ENCODE peak calls at places on chromosome 2, in four cellular contexts. L is K562, U is HepG2, E is GM12878. C is an unnamed sample.

GRCh38 chr2:176781570-176782217 is 430.9 kb upstream of the HNRNPA3 start:
- DNase-seq in E (no peak), U (no peak), L (no peak), C (no peak)

GRCh38 chr2:228318218-228318617 is 136.7 kb upstream of the SPHKAP start:
- DNase-seq in E (no peak), L (no peak), U (peak), C (peak)

GRCh38 chr2:48529676-48530032 is 300 bp upstream of the STON1 start:
- DNase-seq in U (no peak), E (no peak), L (no peak), C (no peak)

GRCh38 chr2:157989227-157989626 is 112.4 kb upstream of the UPP2 start:
- DNase-seq in E (no peak), U (no peak), L (no peak), C (no peak)

GRCh38 chr2:202317080-202317859 is 51.7 kb downstream of the NOP58 start:
- DNase-seq in E (no peak), U (no peak), L (no peak), C (no peak)

GRCh38 chr2:206728277-206729199 is 10.3 kb upstream of the DYTN start:
- DNase-seq in E (no peak), L (no peak), U (peak), C (no peak)

GRCh38 chr2:227103583-227103982 is 60.4 kb downstream of the COL4A4 start:
- DNase-seq in E (no peak), L (no peak), U (no peak), C (no peak)

GRCh38 chr2:73256618-73256922 is 22.5 kb downstream of the CCT7 start:
- DNase-seq in U (no peak), L (no peak), E (no peak), C (no peak)

GRCh38 chr2:122516775-122517174 is 761.3 kb downstream of the TSN start:
- DNase-seq in U (no peak), E (no peak), L (no peak), C (no peak)

GRCh38 chr2:171811229-171811628 is 82.8 kb downstream of the SLC25A12 start:
- DNase-seq in U (peak), E (no peak), L (no peak), C (no peak)

GRCh38 chr2:16773080-16773713 is 107.6 kb upstream of the CYRIA start:
- DNase-seq in L (peak), U (peak), E (no peak), C (peak)
- TF ChIP-seq FOXK2 in L (no peak), U (no peak), E (no peak), C (no peak)

DNA sequence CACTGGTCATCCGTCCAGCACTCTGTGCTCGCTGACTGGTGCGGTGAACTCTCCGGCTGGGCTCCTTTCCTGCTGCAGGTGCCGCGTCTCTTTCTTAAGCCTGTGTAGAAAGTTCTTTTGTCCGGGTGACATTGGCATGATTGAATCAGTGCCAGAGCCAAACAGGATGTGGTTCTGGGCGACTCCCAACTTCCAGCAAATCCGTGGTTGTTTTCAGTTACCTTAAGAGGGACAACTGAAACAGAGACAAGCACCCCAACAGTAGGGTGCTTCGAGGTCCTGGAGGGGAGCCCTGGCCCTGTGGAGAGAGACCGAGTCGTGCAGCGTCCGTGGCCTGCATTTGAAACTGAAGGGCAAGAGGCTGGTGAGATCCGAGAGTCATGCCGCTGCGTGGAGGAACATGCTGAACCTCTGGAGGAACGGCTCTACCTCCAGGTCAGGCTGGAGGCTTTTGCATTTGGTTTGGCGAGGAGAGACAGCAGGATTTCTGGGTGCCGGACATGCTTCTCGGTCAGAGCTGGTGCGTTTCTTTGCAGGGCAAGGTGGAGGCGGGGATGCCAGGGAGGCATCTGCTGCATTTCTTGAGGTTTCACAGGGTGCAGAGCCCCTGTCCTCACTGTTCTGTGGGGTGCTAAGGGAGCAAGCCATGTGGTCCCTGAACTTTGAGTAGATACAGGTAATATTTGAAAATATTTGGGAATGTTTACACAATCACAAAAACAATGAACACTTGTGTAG is 26.8 kb downstream of the SH3BP4 start:
- DNase-seq in L (no peak), E (no peak), U (peak), C (no peak)
- TF ChIP-seq FOXM1 in L (no peak), E (no peak), U (no peak), C (no peak)

GRCh38 chr2:26691881-26692813 is at the start of gene KCNK3:
- DNase-seq in U (no peak), E (no peak), L (peak), C (peak)
- TF ChIP-seq TARDBP in U (no peak), E (no peak), L (no peak), C (no peak)

GRCh38 chr2:74569686-74570085 is 15.2 kb downstream of the DOK1 start:
- DNase-seq in U (no peak), E (no peak), L (no peak), C (no peak)

GRCh38 chr2:74571058-74571457 is 16.5 kb downstream of the DOK1 start:
- DNase-seq in L (no peak), U (no peak), E (peak), C (no peak)

GRCh38 chr2:74573747-74574562 is 19.4 kb downstream of the DOK1 start:
- DNase-seq in L (peak), E (peak), U (no peak), C (no peak)

GRCh38 chr2:74575320-74575719 is 20.8 kb downstream of the DOK1 start:
- DNase-seq in L (no peak), E (no peak), U (no peak), C (no peak)

DNA sequence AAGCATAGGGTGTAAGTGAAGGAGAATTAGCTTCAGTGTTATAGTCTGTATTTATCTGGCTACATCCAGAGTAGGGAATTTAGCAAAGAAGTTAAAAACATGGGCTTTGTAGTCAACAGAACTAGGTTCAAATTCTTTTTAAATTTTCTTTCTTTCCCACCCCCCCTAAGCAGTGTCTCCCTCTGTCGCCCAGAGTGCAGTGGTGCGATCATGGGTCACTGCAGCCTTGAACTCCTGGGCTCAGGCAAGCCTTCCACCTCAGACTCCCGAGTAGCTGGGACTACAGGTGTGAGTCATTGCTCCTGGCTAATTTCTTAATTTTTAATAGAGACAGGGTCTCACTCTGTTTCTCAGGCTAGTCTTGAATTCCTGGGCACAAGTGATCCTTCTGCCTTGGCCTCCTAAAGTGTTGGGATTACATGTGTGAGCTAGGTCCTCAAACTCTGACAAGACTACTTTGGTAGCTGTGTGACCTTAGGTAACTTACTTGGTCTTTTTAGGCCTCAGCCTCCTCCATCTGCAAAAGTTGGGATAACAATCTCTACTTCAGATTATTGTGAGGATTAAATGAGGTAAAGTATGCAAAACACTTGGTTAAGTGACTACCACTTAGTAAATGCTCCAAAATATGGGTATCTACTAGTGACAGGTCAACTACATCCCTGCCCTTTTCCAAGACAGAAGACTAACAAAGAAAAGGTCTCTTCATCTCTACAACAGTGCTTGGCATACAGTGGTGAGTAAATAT is 17.8 kb downstream of the DOK1 start:
- DNase-seq in L (no peak), E (no peak), U (no peak), C (no peak)
- TF ChIP-seq FOXK2 in L (no peak), E (no peak), U (no peak), C (no peak)

DNA sequence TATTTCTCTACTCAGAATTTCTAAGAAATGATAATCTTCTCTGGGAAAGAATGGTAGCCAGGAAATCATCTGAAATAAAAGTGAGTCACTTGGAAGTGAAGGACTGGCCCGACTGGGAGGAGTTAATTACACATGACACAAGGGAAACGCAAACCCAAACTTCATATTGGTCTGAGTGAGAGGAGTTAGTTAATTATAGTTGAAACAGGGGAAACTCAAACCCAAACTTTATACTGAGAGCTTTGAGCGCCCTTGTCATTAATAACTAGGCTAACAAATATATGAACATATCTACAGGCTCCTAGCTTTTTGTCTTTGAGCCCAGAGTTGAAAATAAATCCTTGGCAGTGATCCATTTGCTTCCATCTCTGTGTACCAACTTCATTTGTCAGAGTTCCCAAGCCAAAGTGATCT is 187.8 kb upstream of the COL3A1 start:
- DNase-seq in U (no peak), L (no peak), E (no peak), C (no peak)
- TF ChIP-seq FOXM1 in U (no peak), L (no peak), E (no peak), C (no peak)

DNA sequence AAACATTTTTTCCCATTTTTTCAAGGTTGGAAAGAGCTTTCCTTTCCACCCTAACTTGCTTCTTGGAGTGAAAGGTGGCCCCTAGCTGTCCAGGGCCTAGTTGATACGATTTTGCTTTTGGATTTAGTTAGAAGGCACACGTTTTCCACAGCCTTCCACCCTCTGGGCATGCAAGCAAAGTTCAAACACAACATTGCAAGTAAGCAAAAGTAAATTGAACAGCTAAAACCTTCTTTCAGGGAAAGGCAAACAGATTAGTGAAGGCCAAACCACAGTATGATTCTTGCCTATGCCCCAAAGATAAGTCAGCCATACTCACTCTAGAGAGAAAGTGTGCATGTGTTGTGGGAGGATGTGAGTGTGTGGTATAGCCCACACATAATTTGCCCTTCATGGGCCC is 273.7 kb upstream of the KLHL29 start:
- DNase-seq in U (no peak), L (no peak), E (no peak), C (no peak)
- TF ChIP-seq TARDBP in U (no peak), L (no peak), E (no peak), C (no peak)

GRCh38 chr2:220701115-220701514 is 871.0 kb downstream of the EPHA4 start:
- DNase-seq in U (no peak), E (no peak), L (no peak), C (no peak)
- TF ChIP-seq FOXK2 in U (no peak), E (no peak), L (no peak), C (no peak)